ENCODE peak calls at places on chromosomes 2 and 18, in ten cellular contexts. O is stimulated activated naive CD4-positive, alpha-beta T cell treated with Interleukin-2 at 50 U/mL for 16 hours; D is left cardiac atrium; X is activated naive CD4-positive, alpha-beta T cell treated with anti-CD3 and anti-CD28 coated beads, Interleukin-2, amount 10 ng/mL, durations not matched to agents 7 days and 5 days; P is EL; R is activated T-cell treated with anti-CD3 and anti-CD28 coated beads for 1 hour; K is cardiac fibroblast; E is WTC11; U is CD4-positive, alpha-beta T cell; S is NCI-H774. Y is an unnamed sample.
A peak's percentile ranks its signal among the peaks of the same experiment; 100 is the strongest.

GRCh38 chr18:78677483-78678317 is 301.9 kb upstream of the SALL3 start:
- DNase-seq in P (no peak), O (no peak), U (no peak), R (no peak), S (no peak), E (no peak), K (no peak), D (no peak), X (no peak), Y (no peak)

GRCh38 chr2:171592026-171592555 is 69.8 kb downstream of the CYBRD1 start:
- DNase-seq in D (no peak), P (no peak), K (peak; percentile 17), X (no peak), S (peak; percentile 11), R (no peak), U (no peak), E (no peak), O (no peak), Y (no peak)

GRCh38 chr2:58871469-58872142 is 630.5 kb upstream of the FANCL start:
- DNase-seq in E (no peak), S (no peak), R (no peak), X (no peak), O (no peak), P (no peak), D (no peak), K (no peak), U (no peak), Y (no peak)

GRCh38 chr2:234863043-234863934 is 88.5 kb upstream of the SH3BP4 start:
- DNase-seq in R (no peak), K (peak; percentile 82), P (peak; percentile 61), X (no peak), O (no peak), E (no peak), U (no peak), D (peak; percentile 54), S (no peak), Y (no peak)

GRCh38 chr18:28177828-28178635 is 1.1 kb upstream of the CDH2 start:
- DNase-seq in P (peak; percentile 81), O (no peak), S (peak; percentile 73), E (peak; percentile 79), K (peak; percentile 57), U (no peak), R (no peak), X (no peak), D (peak; percentile 64), Y (no peak)

GRCh38 chr2:160967523-160967922 is 192.7 kb upstream of the TANK start:
- DNase-seq in P (no peak), K (no peak), U (no peak), S (no peak), D (no peak), X (no peak), R (no peak), O (no peak), E (no peak), Y (no peak)

GRCh38 chr18:42030586-42031182 is 75.7 kb downstream of the PIK3C3 start:
- DNase-seq in X (peak; percentile 21), O (no peak), E (peak; percentile 51), U (no peak), K (peak; percentile 31), D (no peak), S (no peak), P (peak; percentile 29), R (no peak), Y (no peak)

GRCh38 chr2:50648031-50648430 is 383.9 kb downstream of the NRXN1 start:
- DNase-seq in P (no peak), O (no peak), E (no peak), D (no peak), X (no peak), S (no peak), K (no peak), U (no peak), R (no peak), Y (no peak)

GRCh38 chr2:230906471-230907230 is 18.4 kb downstream of the GPR55 start:
- DNase-seq in U (no peak), K (no peak), P (no peak), O (no peak), D (no peak), R (no peak), E (no peak), X (no peak), S (no peak), Y (no peak)

GRCh38 chr2:106192752-106193490 is 1.2 kb downstream of the UXS1 start:
- DNase-seq in R (peak; percentile 12), K (peak; percentile 89), S (no peak), D (no peak), E (no peak), P (peak; percentile 66), U (no peak), O (peak; percentile 53), X (peak; percentile 59), Y (peak; percentile 45)

GRCh38 chr2:57207191-57207590 is 839.4 kb upstream of the VRK2 start:
- DNase-seq in S (no peak), P (no peak), E (no peak), X (no peak), K (no peak), O (no peak), U (no peak), D (no peak), R (no peak), Y (no peak)

GRCh38 chr2:240443891-240444301 is 8.4 kb downstream of the GPC1 start:
- DNase-seq in P (peak; percentile 24), X (no peak), R (no peak), S (no peak), D (no peak), E (no peak), O (no peak), U (no peak), K (no peak), Y (no peak)

GRCh38 chr2:153478289-153479261 is at the start of gene RPRM:
- DNase-seq in K (peak; percentile 61), E (peak; percentile 91), X (peak; percentile 65), O (peak; percentile 57), D (peak; percentile 79), R (peak; percentile 35), U (peak; percentile 44), P (peak; percentile 50), S (peak; percentile 91), Y (peak; percentile 13)

GRCh38 chr18:2337552-2338141 is 233.7 kb downstream of the METTL4 start:
- DNase-seq in S (no peak), P (peak; percentile 41), K (peak; percentile 18), X (peak; percentile 62), E (peak; percentile 66), D (peak; percentile 27), R (peak; percentile 32), O (peak; percentile 10), U (peak; percentile 20), Y (no peak)

GRCh38 chr2:42030196-42030759 is 17.5 kb upstream of the PKDCC start:
- DNase-seq in O (no peak), X (no peak), P (no peak), U (no peak), K (no peak), S (no peak), R (no peak), D (no peak), E (peak; percentile 70), Y (no peak)

GRCh38 chr2:167771628-167772027 is 475.8 kb downstream of the STK39 start:
- DNase-seq in U (no peak), D (no peak), X (no peak), P (no peak), K (no peak), E (no peak), R (no peak), O (no peak), S (no peak), Y (no peak)

GRCh38 chr18:47574966-47575365 is 323.5 kb upstream of the SKOR2 start:
- DNase-seq in U (no peak), O (no peak), S (no peak), K (no peak), E (no peak), R (no peak), X (no peak), P (no peak), D (no peak), Y (no peak)

GRCh38 chr18:8908792-8909510 is 193.5 kb upstream of the NDUFV2 start:
- DNase-seq in D (no peak), S (no peak), P (no peak), K (no peak), R (no peak), O (no peak), X (no peak), E (no peak), U (no peak), Y (no peak)

GRCh38 chr18:66993492-66993891 is 389.6 kb upstream of the CDH19 start:
- DNase-seq in K (no peak), O (no peak), R (no peak), S (no peak), X (no peak), U (no peak), D (no peak), P (no peak), E (no peak), Y (no peak)